ENCODE peak calls at places on chromosomes 5 and 9, in four cellular contexts. S is PC-3, C is lung, P is mammary epithelial cell. N is an unnamed sample. For H3K27me3, the result is how much of the 10 kb centered on the place peaks cover.

GRCh38 chr5:58410441-58410840 is 49.4 kb downstream of the PLK2 start:
- DNase-seq in S (peak), C (no peak), P (peak), N (peak)

GRCh38 chr5:179806250-179807045 is at the start of gene MGAT4B:
- DNase-seq in S (peak), C (peak), P (peak), N (no peak)

GRCh38 chr5:82174919-82175219 is 103.3 kb downstream of the RPS23 start:
- DNase-seq in S (no peak), C (no peak), P (no peak), N (no peak)

GRCh38 chr9:120774719-120775118 is 18.5 kb downstream of the FBXW2 start:
- DNase-seq in S (peak), C (no peak), P (no peak), N (no peak)

GRCh38 chr9:37412431-37413151 is 9.9 kb upstream of the GRHPR start:
- DNase-seq in S (no peak), C (no peak), P (peak), N (no peak)

GRCh38 chr5:1943481-1943880 is 60.8 kb upstream of the IRX4 start:
- DNase-seq in S (no peak), C (no peak), P (peak), N (no peak)

GRCh38 chr9:6925841-6926240 is 168.1 kb downstream of the KDM4C start:
- DNase-seq in S (no peak), C (no peak), P (no peak), N (no peak)

GRCh38 chr9:110189001-110189400 is 19.0 kb downstream of the C9orf152 start:
- DNase-seq in S (no peak), C (peak), P (no peak), N (no peak)

GRCh38 chr9:76817489-76817888 is 53.3 kb downstream of the PCA3 start:
- DNase-seq in S (peak), C (no peak), P (peak), N (peak)

GRCh38 chr5:29037716-29038115 is 1999.3 kb upstream of the CDH9 start:
- DNase-seq in S (no peak), C (no peak), P (no peak), N (no peak)

GRCh38 chr5:36528588-36528987 is 77.8 kb upstream of the SLC1A3 start:
- DNase-seq in S (no peak), C (no peak), P (peak), N (no peak)

GRCh38 chr9:34628656-34629491 is at the start of gene ARID3C:
- DNase-seq in S (peak), C (no peak), P (peak), N (no peak)

GRCh38 chr9:136690104-136690840 is 3.0 kb upstream of the AGPAT2 start:
- DNase-seq in S (no peak), C (no peak), P (no peak), N (no peak)

GRCh38 chr9:128091144-128091543 is 23.1 kb downstream of the SLC25A25 start:
- DNase-seq in S (no peak), C (no peak), P (peak), N (peak)
- H3K4me3 ChIP-seq in S (no peak), C (no peak), P (peak), N (no peak)

DNA sequence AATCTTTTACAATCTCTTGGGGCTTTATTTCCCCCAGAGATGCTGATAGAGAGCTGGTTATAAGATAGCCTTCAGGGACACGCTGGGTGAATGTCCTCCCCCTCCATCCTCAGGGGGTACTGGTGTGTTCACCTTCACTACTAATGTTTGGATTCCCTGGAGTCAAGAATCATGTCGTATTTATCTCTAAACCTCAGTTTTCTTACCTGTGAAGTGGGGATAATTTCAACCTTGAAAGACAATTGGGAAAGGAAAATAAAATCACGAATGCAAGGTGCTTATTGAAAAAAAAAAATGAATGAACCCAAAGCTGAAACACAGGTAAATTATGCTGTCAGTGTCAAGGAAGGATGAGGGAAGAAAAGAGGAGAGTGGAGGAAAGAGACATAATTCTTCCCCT is 165.4 kb downstream of the NSG2 start:
- DNase-seq in S (no peak), C (no peak), P (no peak), N (no peak)
- H3K27me3 ChIP-seq in S (half or more), C (under half), P (under half), N (under half)

DNA sequence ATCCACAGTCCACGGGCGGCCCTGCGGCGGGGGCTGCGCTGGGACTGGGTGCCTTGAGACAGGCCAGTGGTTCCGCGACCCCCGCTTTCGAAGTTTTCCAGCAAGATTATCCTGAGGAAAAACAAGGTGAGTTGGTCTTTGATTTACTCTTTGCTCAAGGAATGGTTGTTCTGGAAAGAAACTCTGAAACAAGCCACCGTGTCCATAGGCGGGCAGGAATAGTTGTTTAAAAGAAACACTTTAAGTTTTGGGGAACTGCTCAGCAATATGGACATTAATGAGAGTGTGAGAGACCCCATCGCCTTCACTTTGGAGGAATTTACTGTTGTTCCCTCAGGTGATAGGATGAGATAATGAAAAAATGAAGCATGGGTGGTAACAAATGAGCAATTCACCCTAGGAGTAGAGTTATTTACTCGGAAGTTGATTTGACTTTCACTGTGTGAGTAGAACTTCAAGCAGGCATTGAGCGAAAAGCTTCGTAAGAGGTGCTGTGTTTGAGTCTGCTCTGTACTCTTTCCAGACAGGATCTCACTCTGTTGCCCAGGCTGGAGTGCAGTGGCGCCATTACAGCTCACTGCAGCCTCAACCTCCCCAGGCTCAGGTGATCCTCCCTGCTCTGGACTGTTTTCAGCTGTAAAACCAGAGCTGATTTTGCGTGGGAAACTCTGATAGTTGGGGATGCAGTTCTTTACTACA is 1.1 kb downstream of the DMRTA1 start:
- DNase-seq in S (peak), C (no peak), P (no peak), N (no peak)
- TF ChIP-seq CTCF in S (peak), C (no peak), P (no peak), N (no peak)

GRCh38 chr5:150192462-150192861 is 2.6 kb downstream of the SLC6A7 start:
- DNase-seq in S (no peak), C (no peak), P (no peak), N (no peak)

GRCh38 chr5:150188146-150188842 is 1.6 kb upstream of the SLC6A7 start:
- DNase-seq in S (no peak), C (no peak), P (no peak), N (no peak)

GRCh38 chr5:150190987-150191386 is 1.1 kb downstream of the SLC6A7 start:
- DNase-seq in S (no peak), C (no peak), P (no peak), N (no peak)

GRCh38 chr5:150190503-150190973 is 676 bp downstream of the SLC6A7 start:
- DNase-seq in S (no peak), C (no peak), P (no peak), N (no peak)

GRCh38 chr5:150189728-150190502 is at the start of gene SLC6A7:
- DNase-seq in S (no peak), C (no peak), P (no peak), N (no peak)
- H3K4me3 ChIP-seq in S (no peak), C (no peak), P (no peak), N (no peak)

GRCh38 chr9:90805006-90805993 is 3.7 kb downstream of the SYK start:
- DNase-seq in S (no peak), C (no peak), P (no peak), N (no peak)
- H3K27me3 ChIP-seq in S (under half), C (under half), P (under half), N (under half)

DNA sequence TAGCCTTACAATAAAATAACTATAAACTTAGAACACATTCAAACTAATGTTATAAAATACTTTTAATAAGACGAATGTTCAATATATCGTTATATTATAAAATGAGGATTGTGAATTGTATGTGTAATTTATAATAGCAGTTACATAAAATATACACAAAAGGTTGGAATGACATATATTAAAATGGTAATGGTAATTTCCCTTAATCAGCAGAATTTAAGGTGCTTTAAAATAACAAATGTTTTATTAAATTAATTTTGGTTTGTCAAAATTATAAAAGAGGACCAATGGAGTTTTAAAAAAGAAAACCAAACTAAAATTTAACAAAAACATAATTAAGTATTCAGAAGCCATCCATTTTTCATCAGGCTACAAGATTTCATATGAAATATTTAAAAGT is 164.3 kb upstream of the PRDM9 start:
- DNase-seq in S (no peak), C (no peak), P (no peak), N (no peak)
- TF ChIP-seq CTCF in S (no peak), C (no peak), P (no peak), N (no peak)

GRCh38 chr9:70609542-70610286 is 195.3 kb upstream of the KLF9 start:
- DNase-seq in S (peak), C (no peak), P (peak), N (peak)
- H3K4me3 ChIP-seq in S (no peak), C (no peak), P (no peak), N (no peak)

GRCh38 chr9:87266697-87267096 is 231.0 kb upstream of the DAPK1 start:
- DNase-seq in S (no peak), C (no peak), P (no peak), N (no peak)
- H3K27me3 ChIP-seq in S (under half), C (under half), P (under half), N (under half)

GRCh38 chr5:73215891-73216610 is 43.1 kb downstream of the TMEM174 start:
- DNase-seq in S (peak), C (peak), P (peak), N (peak)
- TF ChIP-seq CTCF in S (peak), C (peak), P (peak), N (peak)